ENCODE peak calls at places on chromosomes 13 and 19, in seven cellular contexts. K is retinal pigment epithelial cell, G is fibroblast of mammary gland, U is IMR-90, C is prostate gland, E is AG04449, S is lower leg skin. Z is an unnamed sample.

GRCh38 chr19:4539697-4540581 is at the start of gene LRG1:
- DNase-seq in K (no peak), G (no peak), U (no peak), C (peak), E (no peak), S (peak), Z (no peak)

GRCh38 chr19:43780706-43781525 is at the start of gene KCNN4:
- DNase-seq in K (no peak), G (peak), U (peak), C (no peak), E (no peak), S (no peak), Z (peak)

GRCh38 chr19:15114153-15114540 is 6.9 kb downstream of the SYDE1 start:
- DNase-seq in K (no peak), G (peak), U (peak), C (no peak), E (no peak), S (no peak), Z (peak)

GRCh38 chr19:2051771-2052704 is 994 bp upstream of the MKNK2 start:
- DNase-seq in K (no peak), G (no peak), U (no peak), C (peak), E (no peak), S (no peak), Z (no peak)

GRCh38 chr19:37045140-37045539 is 33.1 kb upstream of the ZNF420 start:
- DNase-seq in K (no peak), G (no peak), U (no peak), C (no peak), E (no peak), S (no peak), Z (no peak)

GRCh38 chr13:33782631-33783030 is 35.3 kb upstream of the RFC3 start:
- DNase-seq in K (no peak), G (no peak), U (no peak), C (no peak), E (no peak), S (no peak), Z (no peak)

GRCh38 chr13:53783466-53783865 is 754.9 kb downstream of the OLFM4 start:
- DNase-seq in K (no peak), G (no peak), U (no peak), C (no peak), E (no peak), S (no peak), Z (no peak)

GRCh38 chr13:100789481-100789880 is 114.9 kb upstream of the TMTC4 start:
- DNase-seq in K (no peak), G (peak), U (no peak), C (peak), E (no peak), S (no peak), Z (peak)

GRCh38 chr19:47275866-47276461 is 1.3 kb downstream of the INAFM1 start:
- DNase-seq in K (no peak), G (peak), U (peak), C (no peak), E (no peak), S (no peak), Z (peak)

GRCh38 chr13:38872693-38873092 is 117.9 kb downstream of the STOML3 start:
- DNase-seq in K (no peak), G (peak), U (peak), C (no peak), E (no peak), S (no peak), Z (peak)

GRCh38 chr13:101331731-101332130 is 84.6 kb downstream of the NALCN start:
- DNase-seq in K (no peak), G (no peak), U (no peak), C (no peak), E (no peak), S (no peak), Z (no peak)

DNA sequence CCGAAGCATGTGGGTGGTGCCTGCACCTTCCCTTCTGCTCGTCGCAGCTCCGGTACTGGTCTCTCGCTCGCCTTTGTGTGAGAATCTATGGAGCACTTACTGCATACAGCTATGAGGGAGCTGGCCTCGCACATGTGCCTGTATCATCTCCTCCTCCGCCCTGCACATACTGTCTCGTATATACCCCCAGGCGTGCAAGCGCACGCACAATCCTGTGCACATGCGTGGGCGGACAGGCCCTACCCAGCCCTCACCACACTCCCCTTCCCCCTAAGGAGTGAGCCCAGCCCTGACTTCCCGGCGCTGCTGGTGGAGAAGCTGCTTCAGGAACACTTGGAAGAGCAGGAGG is 8.7 kb downstream of the PIK3R2 start:
- DNase-seq in K (no peak), G (no peak), U (no peak), C (no peak), E (no peak), S (no peak), Z (no peak)
- H3K4me3 ChIP-seq in K (peak), G (peak), U (no peak), C (peak), E (no peak), S (no peak), Z (peak)

GRCh38 chr13:28059214-28059613 is 41.2 kb downstream of the FLT3 start:
- DNase-seq in K (no peak), G (peak), U (peak), C (no peak), E (no peak), S (no peak), Z (peak)
- TF ChIP-seq CTCF in K (peak), G (peak), U (peak), C (no peak), E (no peak), S (no peak), Z (peak)

GRCh38 chr13:106530907-106531520 is 4.4 kb downstream of the EFNB2 start:
- DNase-seq in K (no peak), G (no peak), U (no peak), C (no peak), E (no peak), S (no peak), Z (no peak)
- H3K4me3 ChIP-seq in K (no peak), G (no peak), U (no peak), C (no peak), E (peak), S (no peak), Z (peak)

DNA sequence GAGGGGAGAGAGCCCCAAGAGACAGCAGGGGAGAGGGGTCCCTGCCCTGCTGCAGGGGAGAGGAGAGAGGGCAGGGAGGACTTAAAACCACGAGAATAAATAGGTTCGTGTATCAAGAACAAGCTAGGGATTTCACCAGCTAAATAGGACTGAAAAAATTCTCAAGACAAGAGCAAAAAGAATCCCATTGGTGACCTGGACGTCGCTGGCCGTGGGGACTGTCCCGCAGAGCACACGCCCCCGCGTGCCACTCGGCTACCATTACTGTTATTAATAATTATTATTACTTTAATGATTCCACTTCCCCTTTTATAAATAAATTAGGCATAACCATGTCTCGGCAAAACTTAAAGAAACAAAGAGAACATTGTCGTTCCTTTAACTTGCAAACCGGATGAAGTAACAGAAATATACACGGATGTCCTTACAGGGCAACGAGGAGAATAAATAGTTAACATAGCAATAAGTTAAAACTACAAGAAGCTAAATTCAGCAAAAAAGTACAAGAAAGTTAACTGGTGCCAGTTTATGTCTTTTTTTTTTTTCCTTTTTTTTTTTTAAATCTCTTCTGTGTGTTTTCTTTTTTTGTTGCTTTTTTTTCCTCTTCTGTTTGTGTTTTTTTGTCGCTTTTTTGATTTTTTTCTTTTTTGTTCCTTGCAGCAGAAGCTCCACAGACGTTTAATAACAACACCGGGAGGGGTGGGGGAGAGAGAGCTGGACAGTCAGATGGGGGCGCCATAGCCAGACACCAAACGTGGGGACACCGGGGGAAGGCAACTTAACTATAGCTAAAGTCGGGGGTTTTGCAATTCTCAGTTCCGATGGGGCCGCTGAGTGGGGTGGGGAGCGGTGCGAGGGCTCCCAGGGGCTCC is 16.7 kb downstream of the PRKCSH start:
- DNase-seq in K (no peak), G (no peak), U (no peak), C (no peak), E (no peak), S (no peak), Z (no peak)
- TF ChIP-seq CTCF in K (peak), G (no peak), U (peak), C (no peak), E (no peak), S (no peak), Z (no peak)

DNA sequence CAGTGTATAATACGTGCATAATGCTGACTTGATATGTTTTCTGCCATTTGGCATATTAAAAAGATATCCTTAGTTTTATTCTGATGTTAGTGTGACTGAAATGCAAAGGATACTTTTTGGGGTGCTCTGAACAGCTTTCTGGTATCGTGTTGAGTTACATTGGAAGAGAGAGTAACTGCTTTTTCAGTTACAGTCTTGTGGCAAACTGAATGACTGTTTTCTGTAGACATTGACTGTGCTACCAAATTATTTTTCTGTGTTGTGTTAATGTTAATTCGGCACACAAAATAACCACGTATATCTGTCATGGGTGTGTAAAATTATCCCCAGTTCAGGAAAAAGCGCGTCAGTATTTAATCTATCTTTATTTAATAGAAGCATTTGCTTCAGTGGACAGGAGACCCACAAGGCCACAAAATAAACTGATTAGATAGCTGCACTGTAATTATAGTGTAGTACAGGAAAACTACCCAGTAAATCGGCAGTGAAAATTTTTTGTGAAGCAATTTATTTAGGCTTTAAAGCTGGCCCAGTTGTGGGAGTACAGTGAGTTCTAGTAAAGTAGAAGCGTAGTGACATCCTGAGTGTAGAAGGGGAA is 2.5 kb downstream of the URI1 start:
- DNase-seq in K (no peak), G (no peak), U (no peak), C (no peak), E (no peak), S (no peak), Z (no peak)
- H3K4me3 ChIP-seq in K (no peak), G (no peak), U (no peak), C (no peak), E (no peak), S (no peak), Z (peak)

DNA sequence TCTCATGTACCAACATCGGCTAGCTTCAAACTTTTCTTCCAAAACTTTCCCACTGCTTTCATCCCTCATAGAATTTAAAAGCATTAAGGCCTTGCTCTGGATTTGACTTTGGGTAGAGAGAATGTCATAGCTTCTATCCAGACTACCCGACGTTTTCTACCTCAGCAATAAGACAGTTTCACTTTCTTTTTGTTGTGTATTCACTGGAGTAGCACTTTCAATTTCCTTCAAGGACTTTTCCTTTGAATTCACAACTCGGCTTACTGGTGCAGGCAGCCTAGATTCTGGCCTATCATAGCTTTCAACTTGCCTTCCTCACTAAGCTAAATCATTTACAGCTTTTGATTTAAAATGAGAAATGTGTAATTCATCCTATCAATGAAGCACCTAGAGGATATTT is 420.4 kb upstream of the GPC6 start:
- DNase-seq in K (no peak), G (peak), U (no peak), C (no peak), E (no peak), S (no peak), Z (peak)
- TF ChIP-seq CTCF in K (no peak), G (no peak), U (no peak), C (no peak), E (no peak), S (no peak), Z (no peak)

DNA sequence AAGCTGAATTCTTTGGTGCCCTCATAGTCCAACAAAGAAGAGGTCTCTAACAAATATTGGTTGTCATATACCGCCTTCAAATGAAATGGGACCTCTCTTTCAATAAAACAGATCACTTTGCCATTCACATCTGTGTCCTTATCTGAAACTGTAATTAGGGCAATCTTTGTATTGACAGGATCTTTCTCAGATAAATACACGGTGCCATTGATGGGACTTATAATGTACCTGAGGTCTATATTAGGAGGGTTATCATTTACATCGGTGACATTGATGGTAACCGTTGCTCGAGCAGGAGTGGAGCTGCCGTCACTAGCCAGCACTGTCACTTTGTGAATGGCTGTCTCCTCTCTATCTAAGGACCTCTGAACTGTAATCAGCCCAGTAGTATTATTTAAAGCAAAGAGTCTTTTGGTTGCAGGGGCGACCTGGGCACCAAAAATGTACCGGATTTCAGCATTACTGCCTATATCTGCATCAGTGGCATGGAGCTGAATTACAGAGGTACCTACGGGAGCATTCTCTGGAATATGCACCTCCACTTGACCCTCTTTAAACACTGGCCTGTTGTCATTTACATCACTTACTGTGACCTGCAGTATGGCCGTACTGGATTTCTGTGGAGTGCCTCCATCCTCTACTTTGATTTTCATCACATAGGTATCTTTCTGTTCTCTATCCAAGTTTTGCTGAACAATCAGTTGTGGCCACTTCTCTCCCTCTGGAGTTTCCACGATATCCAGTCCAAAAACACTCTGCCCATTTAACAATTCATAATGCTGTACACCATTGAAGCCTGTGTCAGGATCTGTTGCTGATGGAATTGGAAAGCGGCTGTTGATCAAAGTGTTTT is 2.8 kb downstream of the PCDH9 start:
- DNase-seq in K (no peak), G (no peak), U (no peak), C (no peak), E (no peak), S (no peak), Z (no peak)
- H3K4me3 ChIP-seq in K (no peak), G (no peak), U (no peak), C (no peak), E (no peak), S (no peak), Z (no peak)

DNA sequence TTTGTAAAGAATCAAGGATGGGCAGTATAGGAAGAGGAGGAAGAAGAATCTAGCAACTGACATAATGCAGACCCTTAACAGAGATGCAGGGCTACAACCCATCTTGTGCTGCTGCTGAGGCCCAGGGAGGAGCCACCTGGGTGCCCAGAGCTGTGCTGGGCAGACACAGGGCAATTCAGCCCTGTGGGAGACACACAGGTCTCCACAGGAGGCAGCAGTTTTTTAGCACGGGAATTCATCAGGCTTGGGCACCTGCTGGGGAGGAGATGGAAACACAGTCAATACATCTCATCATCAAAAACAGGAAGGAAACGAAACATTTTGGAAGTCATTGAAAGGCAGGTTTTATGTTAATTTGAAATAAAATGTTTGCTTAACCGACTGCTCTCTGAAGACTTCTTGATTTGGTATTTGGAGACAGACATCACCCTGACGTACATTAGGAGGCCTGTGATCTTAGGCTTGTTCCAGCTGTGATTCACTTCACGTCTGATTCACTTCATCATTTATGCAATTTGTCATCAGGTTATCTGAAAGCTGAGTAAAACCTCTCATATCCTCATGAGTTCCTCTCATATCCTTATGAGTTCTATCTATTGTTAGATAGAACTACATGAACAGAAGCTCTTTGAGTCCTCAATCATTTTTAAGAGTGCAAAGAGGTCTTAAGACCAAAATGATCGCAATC is 77.4 kb downstream of the CYSLTR2 start:
- DNase-seq in K (no peak), G (peak), U (peak), C (no peak), E (no peak), S (no peak), Z (peak)
- TF ChIP-seq CTCF in K (no peak), G (no peak), U (no peak), C (no peak), E (no peak), S (no peak), Z (no peak)